ENCODE peak calls at places on chromosomes 13 and 19, in eight cellular contexts. One of them, this sample, is unnamed.

GRCh38 chr13:39408512-39408911 is 194.5 kb downstream of the LHFPL6 start:
- DNase-seq in IMR-90: no peak
- DNase-seq in ascending aorta: no peak
- DNase-seq in cardiac muscle cell: no peak
- DNase-seq in thoracic aorta: no peak
- DNase-seq in adrenal gland: no peak
- DNase-seq in CD8-positive, alpha-beta T cell: no peak
- DNase-seq in heart right ventricle: no peak
- DNase-seq in this sample: no peak

GRCh38 chr19:16161848-16162247 is 11.5 kb downstream of the CIB3 start:
- DNase-seq in CD8-positive, alpha-beta T cell: no peak
- DNase-seq in heart right ventricle: no peak
- DNase-seq in IMR-90: peak
- DNase-seq in cardiac muscle cell: peak
- DNase-seq in thoracic aorta: no peak
- DNase-seq in adrenal gland: no peak
- DNase-seq in ascending aorta: no peak
- DNase-seq in this sample: no peak

GRCh38 chr19:49594157-49595005 is 3.4 kb downstream of the PRR12 start:
- DNase-seq in ascending aorta: no peak
- DNase-seq in adrenal gland: no peak
- DNase-seq in cardiac muscle cell: no peak
- DNase-seq in IMR-90: no peak
- DNase-seq in thoracic aorta: no peak
- DNase-seq in heart right ventricle: no peak
- DNase-seq in CD8-positive, alpha-beta T cell: no peak
- DNase-seq in this sample: no peak

GRCh38 chr13:113819731-113820715 is 43.9 kb downstream of the GAS6 start:
- DNase-seq in ascending aorta: no peak
- DNase-seq in IMR-90: no peak
- DNase-seq in thoracic aorta: no peak
- DNase-seq in cardiac muscle cell: no peak
- DNase-seq in heart right ventricle: no peak
- DNase-seq in CD8-positive, alpha-beta T cell: no peak
- DNase-seq in adrenal gland: no peak
- DNase-seq in this sample: no peak

GRCh38 chr13:113084943-113085540 is 20.5 kb upstream of the F7 start:
- DNase-seq in IMR-90: no peak
- DNase-seq in ascending aorta: no peak
- DNase-seq in CD8-positive, alpha-beta T cell: no peak
- DNase-seq in cardiac muscle cell: no peak
- DNase-seq in heart right ventricle: peak
- DNase-seq in adrenal gland: no peak
- DNase-seq in thoracic aorta: no peak
- DNase-seq in this sample: no peak

GRCh38 chr19:5880604-5881078 is 10.3 kb upstream of the FUT5 start:
- DNase-seq in ascending aorta: no peak
- DNase-seq in IMR-90: peak
- DNase-seq in heart right ventricle: peak
- DNase-seq in thoracic aorta: no peak
- DNase-seq in CD8-positive, alpha-beta T cell: no peak
- DNase-seq in cardiac muscle cell: peak
- DNase-seq in adrenal gland: peak
- DNase-seq in this sample: no peak

GRCh38 chr19:1167687-1168561 is 6.1 kb downstream of the SBNO2 start:
- DNase-seq in adrenal gland: no peak
- DNase-seq in IMR-90: no peak
- DNase-seq in CD8-positive, alpha-beta T cell: no peak
- DNase-seq in thoracic aorta: no peak
- DNase-seq in heart right ventricle: no peak
- DNase-seq in ascending aorta: no peak
- DNase-seq in cardiac muscle cell: no peak
- DNase-seq in this sample: no peak

GRCh38 chr13:66461021-66461420 is 769.1 kb downstream of the PCDH9 start:
- DNase-seq in IMR-90: peak
- DNase-seq in thoracic aorta: no peak
- DNase-seq in cardiac muscle cell: peak
- DNase-seq in ascending aorta: no peak
- DNase-seq in CD8-positive, alpha-beta T cell: no peak
- DNase-seq in heart right ventricle: no peak
- DNase-seq in adrenal gland: no peak
- DNase-seq in this sample: no peak

GRCh38 chr19:40717880-40718773 is 1.2 kb downstream of the ITPKC start:
- DNase-seq in CD8-positive, alpha-beta T cell: no peak
- DNase-seq in IMR-90: peak
- DNase-seq in cardiac muscle cell: peak
- DNase-seq in thoracic aorta: no peak
- DNase-seq in adrenal gland: peak
- DNase-seq in ascending aorta: no peak
- DNase-seq in heart right ventricle: no peak
- DNase-seq in this sample: no peak

GRCh38 chr19:33726756-33727155 is 69.9 kb upstream of the KCTD15 start:
- DNase-seq in ascending aorta: no peak
- DNase-seq in thoracic aorta: no peak
- DNase-seq in heart right ventricle: no peak
- DNase-seq in IMR-90: no peak
- DNase-seq in adrenal gland: no peak
- DNase-seq in CD8-positive, alpha-beta T cell: no peak
- DNase-seq in cardiac muscle cell: no peak
- DNase-seq in this sample: no peak

GRCh38 chr13:74325106-74325505 is 190.9 kb upstream of the KLF12 start:
- DNase-seq in thoracic aorta: no peak
- DNase-seq in IMR-90: peak
- DNase-seq in cardiac muscle cell: peak
- DNase-seq in ascending aorta: no peak
- DNase-seq in heart right ventricle: no peak
- DNase-seq in CD8-positive, alpha-beta T cell: no peak
- DNase-seq in adrenal gland: no peak
- DNase-seq in this sample: no peak

GRCh38 chr13:82627183-82627582 is 1255.1 kb downstream of the SLITRK1 start:
- DNase-seq in thoracic aorta: no peak
- DNase-seq in cardiac muscle cell: no peak
- DNase-seq in ascending aorta: no peak
- DNase-seq in heart right ventricle: no peak
- DNase-seq in adrenal gland: no peak
- DNase-seq in IMR-90: peak
- DNase-seq in CD8-positive, alpha-beta T cell: no peak
- DNase-seq in this sample: no peak

GRCh38 chr19:15101479-15102082 is 5.6 kb upstream of the SYDE1 start:
- DNase-seq in IMR-90: peak
- DNase-seq in thoracic aorta: no peak
- DNase-seq in CD8-positive, alpha-beta T cell: peak
- DNase-seq in cardiac muscle cell: peak
- DNase-seq in heart right ventricle: no peak
- DNase-seq in adrenal gland: peak
- DNase-seq in ascending aorta: no peak
- DNase-seq in this sample: no peak

GRCh38 chr19:51101171-51101865 is 6.9 kb downstream of the CTU1 start:
- DNase-seq in thoracic aorta: no peak
- DNase-seq in adrenal gland: no peak
- DNase-seq in cardiac muscle cell: no peak
- DNase-seq in heart right ventricle: no peak
- DNase-seq in IMR-90: no peak
- DNase-seq in ascending aorta: no peak
- DNase-seq in CD8-positive, alpha-beta T cell: no peak
- DNase-seq in this sample: no peak

GRCh38 chr19:510606-511100 is 3.4 kb downstream of the TPGS1 start:
- DNase-seq in heart right ventricle: peak
- DNase-seq in IMR-90: peak
- DNase-seq in cardiac muscle cell: peak
- DNase-seq in CD8-positive, alpha-beta T cell: peak
- DNase-seq in ascending aorta: peak
- DNase-seq in thoracic aorta: no peak
- DNase-seq in adrenal gland: peak
- DNase-seq in this sample: peak

GRCh38 chr19:13195678-13196077 is 45.5 kb downstream of the IER2 start:
- DNase-seq in adrenal gland: no peak
- DNase-seq in ascending aorta: no peak
- DNase-seq in heart right ventricle: no peak
- DNase-seq in CD8-positive, alpha-beta T cell: peak
- DNase-seq in thoracic aorta: no peak
- DNase-seq in IMR-90: no peak
- DNase-seq in cardiac muscle cell: no peak
- DNase-seq in this sample: no peak
- TF ChIP-seq CTCF in adrenal gland: no peak
- TF ChIP-seq CTCF in ascending aorta: no peak
- TF ChIP-seq CTCF in heart right ventricle: no peak
- TF ChIP-seq CTCF in CD8-positive, alpha-beta T cell: peak
- TF ChIP-seq CTCF in thoracic aorta: no peak
- TF ChIP-seq CTCF in IMR-90: no peak
- TF ChIP-seq CTCF in cardiac muscle cell: no peak
- TF ChIP-seq CTCF in this sample: no peak

GRCh38 chr13:49373699-49374098 is 70.2 kb downstream of the CAB39L start:
- DNase-seq in ascending aorta: no peak
- DNase-seq in cardiac muscle cell: peak
- DNase-seq in IMR-90: peak
- DNase-seq in adrenal gland: no peak
- DNase-seq in heart right ventricle: no peak
- DNase-seq in CD8-positive, alpha-beta T cell: no peak
- DNase-seq in thoracic aorta: no peak
- DNase-seq in this sample: no peak

GRCh38 chr13:49376121-49376520 is 67.7 kb downstream of the CAB39L start:
- DNase-seq in IMR-90: no peak
- DNase-seq in CD8-positive, alpha-beta T cell: no peak
- DNase-seq in heart right ventricle: no peak
- DNase-seq in adrenal gland: no peak
- DNase-seq in cardiac muscle cell: no peak
- DNase-seq in thoracic aorta: no peak
- DNase-seq in ascending aorta: no peak
- DNase-seq in this sample: no peak

GRCh38 chr13:49370390-49370789 is 73.5 kb downstream of the CAB39L start:
- DNase-seq in ascending aorta: no peak
- DNase-seq in adrenal gland: no peak
- DNase-seq in IMR-90: no peak
- DNase-seq in thoracic aorta: no peak
- DNase-seq in heart right ventricle: no peak
- DNase-seq in CD8-positive, alpha-beta T cell: no peak
- DNase-seq in cardiac muscle cell: no peak
- DNase-seq in this sample: no peak

GRCh38 chr13:49371943-49372636 is 71.8 kb downstream of the CAB39L start:
- DNase-seq in ascending aorta: no peak
- DNase-seq in thoracic aorta: no peak
- DNase-seq in CD8-positive, alpha-beta T cell: no peak
- DNase-seq in heart right ventricle: no peak
- DNase-seq in IMR-90: no peak
- DNase-seq in cardiac muscle cell: no peak
- DNase-seq in adrenal gland: no peak
- DNase-seq in this sample: no peak

GRCh38 chr13:49374585-49375290 is 69.1 kb downstream of the CAB39L start:
- DNase-seq in heart right ventricle: no peak
- DNase-seq in adrenal gland: no peak
- DNase-seq in IMR-90: peak
- DNase-seq in ascending aorta: no peak
- DNase-seq in cardiac muscle cell: peak
- DNase-seq in CD8-positive, alpha-beta T cell: no peak
- DNase-seq in thoracic aorta: no peak
- DNase-seq in this sample: no peak
- H3K27ac ChIP-seq in heart right ventricle: no peak
- H3K27ac ChIP-seq in adrenal gland: no peak
- H3K27ac ChIP-seq in IMR-90: no peak
- H3K27ac ChIP-seq in ascending aorta: no peak
- H3K27ac ChIP-seq in cardiac muscle cell: peak
- H3K27ac ChIP-seq in CD8-positive, alpha-beta T cell: no peak
- H3K27ac ChIP-seq in thoracic aorta: no peak
- H3K27ac ChIP-seq in this sample: no peak

GRCh38 chr13:102774596-102775375 is 1.2 kb upstream of the TEX30 start:
- DNase-seq in CD8-positive, alpha-beta T cell: no peak
- DNase-seq in thoracic aorta: no peak
- DNase-seq in cardiac muscle cell: no peak
- DNase-seq in ascending aorta: no peak
- DNase-seq in adrenal gland: no peak
- DNase-seq in IMR-90: no peak
- DNase-seq in heart right ventricle: no peak
- DNase-seq in this sample: no peak
- H3K4me3 ChIP-seq in CD8-positive, alpha-beta T cell: no peak
- H3K4me3 ChIP-seq in thoracic aorta: peak
- H3K4me3 ChIP-seq in cardiac muscle cell: no peak
- H3K4me3 ChIP-seq in ascending aorta: no peak
- H3K4me3 ChIP-seq in adrenal gland: no peak
- H3K4me3 ChIP-seq in IMR-90: no peak
- H3K4me3 ChIP-seq in heart right ventricle: no peak
- H3K4me3 ChIP-seq in this sample: no peak

GRCh38 chr19:45585158-45585577 is 566 bp upstream of the OPA3 start:
- DNase-seq in CD8-positive, alpha-beta T cell: no peak
- DNase-seq in IMR-90: no peak
- DNase-seq in heart right ventricle: no peak
- DNase-seq in thoracic aorta: no peak
- DNase-seq in cardiac muscle cell: no peak
- DNase-seq in adrenal gland: no peak
- DNase-seq in ascending aorta: no peak
- DNase-seq in this sample: no peak

GRCh38 chr19:45581576-45581975 is 3.0 kb downstream of the OPA3 start:
- DNase-seq in heart right ventricle: no peak
- DNase-seq in ascending aorta: no peak
- DNase-seq in cardiac muscle cell: no peak
- DNase-seq in IMR-90: no peak
- DNase-seq in adrenal gland: no peak
- DNase-seq in CD8-positive, alpha-beta T cell: no peak
- DNase-seq in thoracic aorta: no peak
- DNase-seq in this sample: no peak

GRCh38 chr19:45587873-45588272 is 3.3 kb upstream of the OPA3 start:
- DNase-seq in CD8-positive, alpha-beta T cell: no peak
- DNase-seq in adrenal gland: peak
- DNase-seq in ascending aorta: no peak
- DNase-seq in cardiac muscle cell: no peak
- DNase-seq in thoracic aorta: no peak
- DNase-seq in IMR-90: no peak
- DNase-seq in heart right ventricle: no peak
- DNase-seq in this sample: no peak

GRCh38 chr19:45589768-45590167 is 5.2 kb upstream of the OPA3 start:
- DNase-seq in adrenal gland: no peak
- DNase-seq in heart right ventricle: no peak
- DNase-seq in thoracic aorta: no peak
- DNase-seq in IMR-90: no peak
- DNase-seq in cardiac muscle cell: no peak
- DNase-seq in ascending aorta: no peak
- DNase-seq in CD8-positive, alpha-beta T cell: no peak
- DNase-seq in this sample: no peak

DNA sequence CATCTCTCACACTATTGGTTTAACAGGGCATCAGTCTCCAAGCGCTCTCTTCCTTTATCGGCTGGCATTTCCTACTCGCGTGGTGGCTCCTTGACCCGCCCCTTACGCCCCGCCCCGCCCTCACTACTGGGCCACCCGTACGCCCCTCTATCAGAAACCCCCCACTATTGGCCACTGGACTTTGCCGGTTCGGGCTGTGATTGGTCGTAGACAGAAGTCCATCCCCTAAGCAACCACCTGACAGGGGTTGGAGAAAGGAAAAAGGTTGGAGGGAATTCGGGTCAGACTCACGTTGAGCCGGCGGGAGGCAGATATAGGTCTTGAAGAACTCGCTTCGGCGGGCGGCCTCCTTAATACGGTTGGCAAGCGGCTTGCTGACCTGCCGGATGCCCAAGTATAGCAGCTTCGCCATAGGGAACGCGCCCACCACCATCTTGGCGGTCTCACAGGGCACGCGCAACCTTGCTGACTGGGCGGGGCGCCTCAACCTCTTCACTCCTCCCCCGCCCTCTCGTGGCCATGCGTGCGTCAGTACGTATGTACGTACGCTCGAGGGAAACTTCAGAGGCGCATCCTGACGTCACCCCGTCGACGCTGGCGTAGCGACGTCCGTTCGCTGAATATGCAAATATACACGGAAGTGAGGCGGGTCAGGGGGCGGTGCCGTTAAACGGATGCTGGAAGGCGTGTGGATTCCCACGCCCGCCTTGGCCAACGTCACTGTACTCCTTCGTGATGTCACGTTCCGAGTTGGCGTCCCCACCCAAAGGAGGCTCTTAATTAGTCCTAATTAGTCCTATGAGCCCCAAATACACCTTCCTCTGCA is at the start of gene OPA3:
- DNase-seq in heart right ventricle: peak
- DNase-seq in adrenal gland: peak
- DNase-seq in thoracic aorta: peak
- DNase-seq in cardiac muscle cell: peak
- DNase-seq in CD8-positive, alpha-beta T cell: peak
- DNase-seq in ascending aorta: peak
- DNase-seq in IMR-90: peak
- DNase-seq in this sample: peak
- TF ChIP-seq CTCF in heart right ventricle: peak
- TF ChIP-seq CTCF in adrenal gland: peak
- TF ChIP-seq CTCF in thoracic aorta: no peak
- TF ChIP-seq CTCF in cardiac muscle cell: no peak
- TF ChIP-seq CTCF in CD8-positive, alpha-beta T cell: no peak
- TF ChIP-seq CTCF in ascending aorta: no peak
- TF ChIP-seq CTCF in IMR-90: no peak
- TF ChIP-seq CTCF in this sample: no peak